ENCODE peak calls at places on chromosomes 6 and 20, in nine cellular contexts. One of them, this sample, is unnamed.

GRCh38 chr20:34927736-34928135 is 27.9 kb downstream of the GSS start:
- DNase-seq in MCF 10A: peak; percentile 27
- DNase-seq in fibroblast of lung: no peak
- DNase-seq in Calu3: no peak
- DNase-seq in body of pancreas: no peak
- DNase-seq in heart right ventricle: no peak
- DNase-seq in WTC11: no peak
- DNase-seq in testis: no peak
- DNase-seq in right atrium auricular region: no peak
- DNase-seq in this sample: no peak

GRCh38 chr6:137246164-137246563 is 27.0 kb upstream of the IFNGR1 start:
- DNase-seq in MCF 10A: no peak
- DNase-seq in fibroblast of lung: no peak
- DNase-seq in Calu3: no peak
- DNase-seq in body of pancreas: no peak
- DNase-seq in heart right ventricle: no peak
- DNase-seq in WTC11: no peak
- DNase-seq in testis: no peak
- DNase-seq in right atrium auricular region: no peak
- DNase-seq in this sample: no peak

GRCh38 chr20:6769953-6770831 is 2.7 kb downstream of the BMP2 start:
- DNase-seq in MCF 10A: no peak
- DNase-seq in fibroblast of lung: peak; percentile 49
- DNase-seq in Calu3: peak; percentile 52
- DNase-seq in body of pancreas: peak; percentile 67
- DNase-seq in heart right ventricle: peak; percentile 50
- DNase-seq in WTC11: peak; percentile 53
- DNase-seq in testis: peak; percentile 25
- DNase-seq in right atrium auricular region: no peak
- DNase-seq in this sample: peak; percentile 68

GRCh38 chr6:7108964-7109836 is 1.4 kb downstream of the RREB1 start:
- DNase-seq in MCF 10A: peak; percentile 81
- DNase-seq in fibroblast of lung: peak; percentile 75
- DNase-seq in Calu3: peak; percentile 31
- DNase-seq in body of pancreas: peak; percentile 61
- DNase-seq in heart right ventricle: peak; percentile 55
- DNase-seq in WTC11: peak; percentile 50
- DNase-seq in testis: peak; percentile 82
- DNase-seq in right atrium auricular region: peak; percentile 85
- DNase-seq in this sample: peak; percentile 74

GRCh38 chr20:35558416-35558815 is 16.5 kb downstream of the ERGIC3 start:
- DNase-seq in MCF 10A: no peak
- DNase-seq in fibroblast of lung: no peak
- DNase-seq in Calu3: no peak
- DNase-seq in body of pancreas: no peak
- DNase-seq in heart right ventricle: no peak
- DNase-seq in WTC11: no peak
- DNase-seq in testis: no peak
- DNase-seq in right atrium auricular region: no peak
- DNase-seq in this sample: no peak

GRCh38 chr6:153183925-153184324 is 52.8 kb upstream of the RGS17 start:
- DNase-seq in MCF 10A: no peak
- DNase-seq in fibroblast of lung: no peak
- DNase-seq in Calu3: no peak
- DNase-seq in body of pancreas: no peak
- DNase-seq in heart right ventricle: no peak
- DNase-seq in WTC11: no peak
- DNase-seq in testis: no peak
- DNase-seq in right atrium auricular region: no peak
- DNase-seq in this sample: no peak

GRCh38 chr6:118325220-118325860 is 222.8 kb upstream of the PLN start:
- DNase-seq in MCF 10A: peak; percentile 42
- DNase-seq in fibroblast of lung: peak; percentile 29
- DNase-seq in Calu3: peak; percentile 15
- DNase-seq in body of pancreas: no peak
- DNase-seq in heart right ventricle: no peak
- DNase-seq in WTC11: no peak
- DNase-seq in testis: no peak
- DNase-seq in right atrium auricular region: no peak
- DNase-seq in this sample: no peak

GRCh38 chr6:80098392-80098791 is 8.1 kb upstream of the BCKDHB start:
- DNase-seq in MCF 10A: no peak
- DNase-seq in fibroblast of lung: no peak
- DNase-seq in Calu3: no peak
- DNase-seq in body of pancreas: no peak
- DNase-seq in heart right ventricle: no peak
- DNase-seq in WTC11: no peak
- DNase-seq in testis: no peak
- DNase-seq in right atrium auricular region: no peak
- DNase-seq in this sample: no peak

GRCh38 chr6:15441215-15441868 is 195.5 kb downstream of the JARID2 start:
- DNase-seq in MCF 10A: peak; percentile 82
- DNase-seq in fibroblast of lung: peak; percentile 55
- DNase-seq in Calu3: peak; percentile 39
- DNase-seq in body of pancreas: peak; percentile 52
- DNase-seq in heart right ventricle: no peak
- DNase-seq in WTC11: peak; percentile 42
- DNase-seq in testis: peak; percentile 59
- DNase-seq in right atrium auricular region: no peak
- DNase-seq in this sample: peak; percentile 34

GRCh38 chr6:121603486-121603885 is 168.0 kb downstream of the GJA1 start:
- DNase-seq in MCF 10A: no peak
- DNase-seq in fibroblast of lung: no peak
- DNase-seq in Calu3: no peak
- DNase-seq in body of pancreas: no peak
- DNase-seq in heart right ventricle: no peak
- DNase-seq in WTC11: no peak
- DNase-seq in testis: no peak
- DNase-seq in right atrium auricular region: no peak
- DNase-seq in this sample: no peak

GRCh38 chr6:30775104-30775503 is 30.8 kb upstream of the IER3 start:
- DNase-seq in MCF 10A: no peak
- DNase-seq in fibroblast of lung: no peak
- DNase-seq in Calu3: no peak
- DNase-seq in body of pancreas: no peak
- DNase-seq in heart right ventricle: no peak
- DNase-seq in WTC11: no peak
- DNase-seq in testis: no peak
- DNase-seq in right atrium auricular region: no peak
- DNase-seq in this sample: no peak
- TF ChIP-seq CTCF in MCF 10A: no peak
- TF ChIP-seq CTCF in fibroblast of lung: no peak
- TF ChIP-seq CTCF in Calu3: no peak
- TF ChIP-seq CTCF in body of pancreas: no peak
- TF ChIP-seq CTCF in heart right ventricle: no peak
- TF ChIP-seq CTCF in WTC11: no peak
- TF ChIP-seq CTCF in testis: no peak
- TF ChIP-seq CTCF in right atrium auricular region: no peak
- TF ChIP-seq CTCF in this sample: no peak

DNA sequence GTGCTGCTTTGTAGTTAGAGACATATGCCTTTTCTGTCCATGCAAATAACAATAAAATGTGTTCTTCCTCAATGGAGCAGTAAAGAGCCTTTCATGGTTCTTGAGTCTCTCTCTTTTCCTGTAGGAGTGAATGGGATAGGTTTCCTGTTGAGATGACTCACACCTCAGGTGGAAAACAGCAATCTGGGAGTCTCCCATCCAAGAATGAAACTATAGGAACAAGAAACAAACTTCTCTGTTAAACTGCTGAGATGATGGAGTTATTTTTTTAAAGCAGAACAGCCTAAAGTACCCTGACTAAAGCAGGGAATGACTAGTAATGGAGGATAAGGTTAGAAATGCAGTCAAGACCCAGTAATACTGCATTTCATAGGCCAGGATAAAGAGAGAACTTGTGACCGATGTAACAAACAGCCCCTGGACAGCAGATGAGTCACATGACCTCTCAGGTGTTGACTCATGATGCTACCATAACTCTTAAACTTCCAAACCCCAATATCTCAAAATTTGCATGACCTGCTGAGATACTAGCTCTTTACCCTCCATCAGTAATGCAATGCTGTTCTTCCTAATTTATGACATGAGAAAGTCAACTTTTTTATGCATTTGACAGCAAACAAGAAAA is 548.9 kb downstream of the CBLN4 start:
- DNase-seq in MCF 10A: peak; percentile 31
- DNase-seq in fibroblast of lung: no peak
- DNase-seq in Calu3: no peak
- DNase-seq in body of pancreas: no peak
- DNase-seq in heart right ventricle: no peak
- DNase-seq in WTC11: no peak
- DNase-seq in testis: no peak
- DNase-seq in right atrium auricular region: no peak
- DNase-seq in this sample: no peak
- TF ChIP-seq CTCF in MCF 10A: no peak
- TF ChIP-seq CTCF in fibroblast of lung: no peak
- TF ChIP-seq CTCF in Calu3: no peak
- TF ChIP-seq CTCF in body of pancreas: no peak
- TF ChIP-seq CTCF in heart right ventricle: no peak
- TF ChIP-seq CTCF in WTC11: no peak
- TF ChIP-seq CTCF in testis: no peak
- TF ChIP-seq CTCF in right atrium auricular region: no peak
- TF ChIP-seq CTCF in this sample: no peak

GRCh38 chr6:90478278-90478677 is 108.6 kb downstream of the MAP3K7 start:
- DNase-seq in MCF 10A: no peak
- DNase-seq in fibroblast of lung: no peak
- DNase-seq in Calu3: no peak
- DNase-seq in body of pancreas: no peak
- DNase-seq in heart right ventricle: no peak
- DNase-seq in WTC11: peak; percentile 73
- DNase-seq in testis: no peak
- DNase-seq in right atrium auricular region: no peak
- DNase-seq in this sample: no peak

GRCh38 chr6:90477366-90477765 is 109.5 kb downstream of the MAP3K7 start:
- DNase-seq in MCF 10A: no peak
- DNase-seq in fibroblast of lung: no peak
- DNase-seq in Calu3: no peak
- DNase-seq in body of pancreas: no peak
- DNase-seq in heart right ventricle: no peak
- DNase-seq in WTC11: no peak
- DNase-seq in testis: no peak
- DNase-seq in right atrium auricular region: no peak
- DNase-seq in this sample: no peak

GRCh38 chr6:90478789-90479602 is 107.9 kb downstream of the MAP3K7 start:
- DNase-seq in MCF 10A: peak; percentile 96
- DNase-seq in fibroblast of lung: peak; percentile 91
- DNase-seq in Calu3: peak; percentile 89
- DNase-seq in body of pancreas: peak; percentile 85
- DNase-seq in heart right ventricle: peak; percentile 70
- DNase-seq in WTC11: peak; percentile 81
- DNase-seq in testis: peak; percentile 91
- DNase-seq in right atrium auricular region: peak; percentile 96
- DNase-seq in this sample: peak; percentile 78

GRCh38 chr6:90483116-90483839 is 103.6 kb downstream of the MAP3K7 start:
- DNase-seq in MCF 10A: peak; percentile 36
- DNase-seq in fibroblast of lung: peak; percentile 16
- DNase-seq in Calu3: no peak
- DNase-seq in body of pancreas: no peak
- DNase-seq in heart right ventricle: no peak
- DNase-seq in WTC11: no peak
- DNase-seq in testis: no peak
- DNase-seq in right atrium auricular region: no peak
- DNase-seq in this sample: no peak

DNA sequence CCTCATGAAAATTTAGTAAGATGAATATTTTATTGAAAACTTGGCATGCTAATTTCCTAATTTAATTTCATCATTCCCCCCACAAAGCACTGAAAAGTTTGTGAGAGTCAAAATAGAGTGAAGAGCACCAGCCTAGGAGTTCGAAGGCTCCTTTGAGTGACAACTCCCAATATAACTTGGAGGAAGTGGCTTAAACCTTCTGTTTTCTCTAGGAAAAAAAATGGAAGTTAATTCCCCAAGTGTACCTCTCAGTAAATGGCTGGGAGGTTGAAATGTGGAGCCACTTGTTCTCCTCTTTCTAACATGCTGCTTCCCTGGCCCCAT is 107.3 kb downstream of the MAP3K7 start:
- DNase-seq in MCF 10A: no peak
- DNase-seq in fibroblast of lung: no peak
- DNase-seq in Calu3: no peak
- DNase-seq in body of pancreas: no peak
- DNase-seq in heart right ventricle: no peak
- DNase-seq in WTC11: no peak
- DNase-seq in testis: no peak
- DNase-seq in right atrium auricular region: no peak
- DNase-seq in this sample: no peak
- TF ChIP-seq CTCF in MCF 10A: no peak
- TF ChIP-seq CTCF in fibroblast of lung: no peak
- TF ChIP-seq CTCF in Calu3: no peak
- TF ChIP-seq CTCF in body of pancreas: no peak
- TF ChIP-seq CTCF in heart right ventricle: no peak
- TF ChIP-seq CTCF in WTC11: no peak
- TF ChIP-seq CTCF in testis: no peak
- TF ChIP-seq CTCF in right atrium auricular region: peak; percentile 3
- TF ChIP-seq CTCF in this sample: no peak

GRCh38 chr6:163712981-163713380 is 298.5 kb downstream of the QKI start:
- DNase-seq in MCF 10A: no peak
- DNase-seq in fibroblast of lung: no peak
- DNase-seq in Calu3: no peak
- DNase-seq in body of pancreas: no peak
- DNase-seq in heart right ventricle: no peak
- DNase-seq in WTC11: no peak
- DNase-seq in testis: no peak
- DNase-seq in right atrium auricular region: no peak
- DNase-seq in this sample: no peak

GRCh38 chr6:163711071-163711470 is 296.6 kb downstream of the QKI start:
- DNase-seq in MCF 10A: no peak
- DNase-seq in fibroblast of lung: no peak
- DNase-seq in Calu3: no peak
- DNase-seq in body of pancreas: no peak
- DNase-seq in heart right ventricle: no peak
- DNase-seq in WTC11: no peak
- DNase-seq in testis: no peak
- DNase-seq in right atrium auricular region: no peak
- DNase-seq in this sample: no peak

GRCh38 chr6:163711615-163712568 is 297.4 kb downstream of the QKI start:
- DNase-seq in MCF 10A: no peak
- DNase-seq in fibroblast of lung: no peak
- DNase-seq in Calu3: no peak
- DNase-seq in body of pancreas: peak; percentile 42
- DNase-seq in heart right ventricle: peak; percentile 80
- DNase-seq in WTC11: no peak
- DNase-seq in testis: peak; percentile 60
- DNase-seq in right atrium auricular region: peak; percentile 86
- DNase-seq in this sample: peak; percentile 30

GRCh38 chr6:163714179-163714578 is 299.7 kb downstream of the QKI start:
- DNase-seq in MCF 10A: no peak
- DNase-seq in fibroblast of lung: no peak
- DNase-seq in Calu3: no peak
- DNase-seq in body of pancreas: no peak
- DNase-seq in heart right ventricle: no peak
- DNase-seq in WTC11: no peak
- DNase-seq in testis: no peak
- DNase-seq in right atrium auricular region: no peak
- DNase-seq in this sample: no peak

DNA sequence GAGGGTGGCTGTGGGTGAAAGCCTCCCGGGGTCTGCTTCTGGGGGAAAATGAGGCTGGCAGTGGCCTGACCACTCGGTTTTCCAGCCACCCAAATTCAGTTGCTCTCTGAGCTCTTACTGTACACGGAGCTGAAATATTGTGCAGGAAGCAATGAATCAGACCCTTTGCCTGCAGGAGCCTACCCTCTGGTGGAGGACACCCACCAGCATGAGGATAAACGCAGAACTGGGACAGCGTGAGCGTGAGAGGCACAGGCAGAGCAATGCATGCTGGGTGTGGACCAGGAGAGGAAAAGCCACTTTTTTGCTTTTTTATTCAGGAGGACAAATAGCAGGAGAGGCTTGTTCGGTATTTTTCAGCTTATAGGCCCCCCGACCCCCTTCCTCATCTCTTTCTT is 298.1 kb downstream of the QKI start:
- DNase-seq in MCF 10A: no peak
- DNase-seq in fibroblast of lung: no peak
- DNase-seq in Calu3: no peak
- DNase-seq in body of pancreas: no peak
- DNase-seq in heart right ventricle: no peak
- DNase-seq in WTC11: no peak
- DNase-seq in testis: no peak
- DNase-seq in right atrium auricular region: no peak
- DNase-seq in this sample: no peak
- TF ChIP-seq CTCF in MCF 10A: no peak
- TF ChIP-seq CTCF in fibroblast of lung: no peak
- TF ChIP-seq CTCF in Calu3: no peak
- TF ChIP-seq CTCF in body of pancreas: no peak
- TF ChIP-seq CTCF in heart right ventricle: peak; percentile 27
- TF ChIP-seq CTCF in WTC11: no peak
- TF ChIP-seq CTCF in testis: no peak
- TF ChIP-seq CTCF in right atrium auricular region: no peak
- TF ChIP-seq CTCF in this sample: no peak

This sample was measured in thyroid gland.